ENCODE peak calls at places on chromosomes 16 and 17, in ten cellular contexts. X is CD8-positive, alpha-beta memory T cell; E is NCI-H748 treated with DMSO at 0.1 percent for 48 hours; M is activated CD4-positive, alpha-beta T cell treated with anti-CD3 and anti-CD28 coated beads for 48 hours; N is left cardiac atrium; Y is GM19239; D is T-helper 9 cell; A is substantia nigra; S is stimulated activated naive CD8-positive, alpha-beta T cell treated with anti-CD3 and anti-CD28 coated beads, Interleukin-15, Interleukin-2, amounts not matched to agents 100 U/mL and 50 U/mL, for 24 hours; G is T-helper 1 cell. O is an unnamed sample.

GRCh38 chr17:66964083-66964771 is at the start of gene CACNG4:
- DNase-seq in S (no peak), Y (no peak), X (no peak), G (no peak), N (no peak), A (no peak), M (no peak), E (peak), D (no peak), O (no peak)

GRCh38 chr16:58456193-58456592 is 43.8 kb upstream of the NDRG4 start:
- DNase-seq in X (no peak), N (peak), S (no peak), Y (no peak), D (no peak), G (no peak), E (no peak), M (no peak), A (no peak), O (no peak)

GRCh38 chr17:17439971-17440843 is 36.6 kb upstream of the MED9 start:
- DNase-seq in X (peak), A (peak), S (peak), Y (peak), N (peak), E (peak), D (peak), G (peak), M (peak), O (peak)

GRCh38 chr16:89443727-89444084 is 46.7 kb downstream of the ANKRD11 start:
- DNase-seq in X (no peak), E (no peak), G (no peak), A (no peak), N (peak), S (no peak), D (no peak), M (no peak), Y (no peak), O (no peak)

GRCh38 chr16:70703041-70703834 is 17.4 kb upstream of the MTSS2 start:
- DNase-seq in S (no peak), A (no peak), Y (no peak), N (peak), E (no peak), D (no peak), M (no peak), X (no peak), G (no peak), O (no peak)

GRCh38 chr17:30570596-30571265 is 93.5 kb downstream of the GOSR1 start:
- DNase-seq in N (no peak), S (no peak), M (no peak), G (no peak), D (no peak), X (no peak), Y (no peak), A (no peak), E (no peak), O (no peak)

GRCh38 chr16:19182487-19182886 is 14.4 kb downstream of the SYT17 start:
- DNase-seq in G (no peak), D (no peak), A (no peak), Y (no peak), M (no peak), S (no peak), N (no peak), E (no peak), X (no peak), O (no peak)

GRCh38 chr16:49615606-49616005 is 240.3 kb downstream of the ZNF423 start:
- DNase-seq in A (no peak), M (no peak), X (no peak), E (no peak), D (no peak), S (no peak), G (no peak), Y (no peak), N (no peak), O (no peak)

GRCh38 chr16:85437161-85438052 is 175.7 kb upstream of the GSE1 start:
- DNase-seq in D (no peak), E (no peak), Y (no peak), N (peak), M (no peak), S (no peak), A (no peak), X (no peak), G (no peak), O (no peak)

O was measured in T follicular helper cell.